ENCODE peak calls at places on chromosomes 13 and 19, in nine cellular contexts. P, A, Y, J, S, H, U, Z and B are unnamed samples.

GRCh38 chr13:75236774-75237173 is 245.2 kb downstream of the TBC1D4 start:
- DNase-seq in P (no peak), A (no peak), Y (no peak), J (no peak), S (no peak), H (no peak), U (no peak), Z (no peak), B (no peak)

GRCh38 chr13:98563071-98563470 is 13.8 kb downstream of the STK24 start:
- DNase-seq in P (no peak), A (no peak), Y (no peak), J (peak; percentile 63), S (no peak), H (no peak), U (no peak), Z (no peak), B (no peak)

GRCh38 chr19:1156305-1156801 is 17.7 kb downstream of the SBNO2 start:
- DNase-seq in P (no peak), A (no peak), Y (no peak), J (no peak), S (no peak), H (no peak), U (peak; percentile 69), Z (no peak), B (no peak)

GRCh38 chr13:46751811-46752635 is 44.9 kb downstream of the ESD start:
- DNase-seq in P (no peak), A (no peak), Y (peak; percentile 45), J (peak; percentile 65), S (no peak), H (no peak), U (peak; percentile 12), Z (peak; percentile 20), B (peak; percentile 53)

GRCh38 chr13:80109313-80109712 is 231.6 kb downstream of the SPRY2 start:
- DNase-seq in P (no peak), A (no peak), Y (no peak), J (no peak), S (no peak), H (no peak), U (no peak), Z (no peak), B (no peak)

GRCh38 chr13:44068737-44069136 is 189.0 kb downstream of the LACC1 start:
- DNase-seq in P (no peak), A (no peak), Y (peak; percentile 86), J (no peak), S (no peak), H (no peak), U (no peak), Z (no peak), B (no peak)

GRCh38 chr19:47107953-47108746 is 5.4 kb downstream of the ZC3H4 start:
- DNase-seq in P (peak; percentile 11), A (no peak), Y (peak; percentile 29), J (no peak), S (no peak), H (no peak), U (no peak), Z (no peak), B (no peak)

GRCh38 chr19:51727349-51727880 is 3.6 kb upstream of the HAS1 start:
- DNase-seq in P (no peak), A (no peak), Y (no peak), J (no peak), S (no peak), H (no peak), U (no peak), Z (no peak), B (no peak)

GRCh38 chr13:34410653-34411052 is 531.4 kb upstream of the NBEA start:
- DNase-seq in P (no peak), A (no peak), Y (no peak), J (no peak), S (no peak), H (no peak), U (no peak), Z (no peak), B (no peak)

GRCh38 chr13:76886005-76886291 is 257 bp downstream of the KCTD12 start:
- DNase-seq in P (no peak), A (no peak), Y (no peak), J (no peak), S (no peak), H (no peak), U (no peak), Z (no peak), B (no peak)

GRCh38 chr19:6632002-6632621 is 37.8 kb downstream of the TNFSF14 start:
- DNase-seq in P (peak; percentile 41), A (peak; percentile 80), Y (peak; percentile 64), J (peak; percentile 92), S (peak; percentile 78), H (peak; percentile 71), U (peak; percentile 80), Z (peak; percentile 52), B (peak; percentile 75)

GRCh38 chr19:14119644-14120496 is 2.3 kb upstream of the PRKACA start:
- DNase-seq in P (no peak), A (no peak), Y (no peak), J (no peak), S (no peak), H (no peak), U (no peak), Z (no peak), B (no peak)

GRCh38 chr13:33276581-33276980 is 9.0 kb downstream of the STARD13 start:
- DNase-seq in P (no peak), A (no peak), Y (no peak), J (no peak), S (no peak), H (no peak), U (no peak), Z (no peak), B (no peak)

GRCh38 chr19:42281175-42282035 is 12.4 kb downstream of the CIC start:
- DNase-seq in P (peak; percentile 80), A (peak; percentile 47), Y (peak; percentile 41), J (peak; percentile 54), S (peak; percentile 40), H (peak; percentile 79), U (peak; percentile 69), Z (no peak), B (peak; percentile 61)

GRCh38 chr13:75326173-75327131 is 155.5 kb downstream of the TBC1D4 start:
- DNase-seq in P (peak; percentile 32), A (no peak), Y (peak; percentile 53), J (no peak), S (no peak), H (peak; percentile 33), U (no peak), Z (no peak), B (peak; percentile 45)

GRCh38 chr19:29495091-29495490 is 30.7 kb upstream of the VSTM2B start:
- DNase-seq in P (no peak), A (no peak), Y (no peak), J (no peak), S (no peak), H (no peak), U (no peak), Z (no peak), B (no peak)

DNA sequence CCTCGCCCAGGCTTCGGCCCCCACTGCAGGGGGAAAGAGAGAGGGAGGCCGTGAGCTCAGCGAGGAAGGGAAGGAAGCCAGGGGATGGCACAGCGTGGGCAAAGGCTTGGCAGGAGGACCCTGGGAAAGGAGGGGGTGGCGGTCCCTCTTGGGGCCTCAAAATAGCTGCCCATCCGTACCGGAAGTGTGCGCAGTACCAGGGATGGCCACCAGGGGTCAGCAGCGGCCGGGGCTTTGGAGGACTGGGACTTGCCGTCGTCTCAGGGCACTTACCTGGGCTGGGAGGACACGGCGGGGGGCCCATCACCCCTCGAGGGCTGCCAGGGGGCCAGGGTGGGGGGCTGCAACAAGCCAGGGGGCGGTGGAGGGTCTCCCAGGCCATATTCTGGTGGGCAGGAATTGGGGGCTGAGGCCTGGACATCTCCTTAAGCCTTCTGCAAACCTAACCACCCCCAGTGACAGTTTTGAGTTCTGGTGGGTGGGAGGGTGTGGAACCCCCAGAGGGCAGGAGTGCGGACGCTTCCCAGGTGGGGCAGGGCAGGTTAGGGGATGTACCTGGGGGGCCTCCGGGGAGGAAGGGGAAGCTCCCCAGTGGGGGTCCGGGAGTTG is 7.8 kb upstream of the TMEM161A start:
- DNase-seq in P (peak; percentile 80), A (peak; percentile 90), Y (peak; percentile 44), J (peak; percentile 62), S (peak; percentile 87), H (peak; percentile 81), U (peak; percentile 78), Z (peak; percentile 75), B (peak; percentile 83)
- H3K4me3 ChIP-seq in P (peak overlapping the region; percentile 23), A (no peak overlapping the region), Y (no peak overlapping the region), J (no peak overlapping the region), S (no peak overlapping the region), H (no peak overlapping the region), U (no peak overlapping the region), Z (no peak overlapping the region), B (no peak overlapping the region)

GRCh38 chr13:29196409-29197074 is 376.4 kb downstream of the MTUS2 start:
- DNase-seq in P (no peak), A (no peak), Y (no peak), J (peak; percentile 4), S (no peak), H (no peak), U (no peak), Z (no peak), B (peak; percentile 53)

GRCh38 chr13:29193083-29193482 is 372.9 kb downstream of the MTUS2 start:
- DNase-seq in P (no peak), A (no peak), Y (no peak), J (no peak), S (no peak), H (no peak), U (no peak), Z (no peak), B (no peak)

GRCh38 chr13:29190298-29190697 is 370.2 kb downstream of the MTUS2 start:
- DNase-seq in P (no peak), A (no peak), Y (no peak), J (no peak), S (no peak), H (no peak), U (no peak), Z (no peak), B (no peak)

DNA sequence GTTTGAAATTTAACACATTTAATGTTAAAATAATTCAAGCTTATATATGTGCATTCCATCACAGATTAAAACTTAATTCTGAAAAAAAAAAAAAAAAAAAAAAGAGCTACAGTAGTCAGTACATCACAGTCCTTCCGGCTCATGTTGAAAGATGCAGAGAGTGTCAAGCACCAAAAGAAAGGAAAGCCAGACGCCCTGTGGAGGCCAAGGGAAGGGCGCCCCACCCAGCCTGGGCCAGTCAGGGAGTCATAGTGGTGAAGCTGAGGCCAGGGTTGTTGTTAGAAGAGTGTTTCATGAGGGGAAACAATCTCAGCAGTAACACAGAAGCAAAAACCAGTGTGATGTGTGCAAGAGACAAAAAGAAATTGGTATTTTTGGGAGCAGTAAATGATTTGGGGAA is 375.3 kb downstream of the MTUS2 start:
- DNase-seq in P (no peak), A (no peak), Y (no peak), J (no peak), S (no peak), H (no peak), U (no peak), Z (no peak), B (peak; percentile 1)
- TF ChIP-seq CTCF in P (no peak), A (no peak), Y (no peak), J (no peak), S (no peak), H (no peak), U (no peak), Z (no peak), B (no peak)

GRCh38 chr19:49997709-49998108 is 27.5 kb downstream of the VRK3 start:
- DNase-seq in P (no peak), A (peak; percentile 66), Y (peak; percentile 13), J (peak; percentile 68), S (no peak), H (no peak), U (no peak), Z (no peak), B (no peak)
- H3K36me3 ChIP-seq in P (peaks cover 99% of the 10 kb centered on the region), A (no peaks in the 10 kb centered on the region), Y (peaks cover 76% of the 10 kb centered on the region), J (peaks cover 46% of the 10 kb centered on the region), S (peaks cover 24% of the 10 kb centered on the region), H (no peaks in the 10 kb centered on the region), U (peaks cover 81% of the 10 kb centered on the region), Z (peaks cover 41% of the 10 kb centered on the region), B (peaks cover 31% of the 10 kb centered on the region)

GRCh38 chr19:19619121-19619848 is 798 bp upstream of the PBX4 start:
- DNase-seq in P (no peak), A (no peak), Y (no peak), J (no peak), S (no peak), H (no peak), U (peak; percentile 32), Z (no peak), B (no peak)
- H3K4me3 ChIP-seq in P (no peak overlapping the region), A (peak overlapping the region; percentile 69), Y (peak overlapping the region; percentile 56), J (peak overlapping the region; percentile 72), S (no peak overlapping the region), H (peak overlapping the region; percentile 32), U (no peak overlapping the region), Z (peak overlapping the region; percentile 29), B (peak overlapping the region; percentile 52)